ENCODE peak calls at places on chromosomes 1 and 21, in nine cellular contexts. Q, G, H, T, Y, U, Z, V and D are unnamed samples.

GRCh38 chr21:43188712-43189151 is 19.9 kb downstream of the CRYAA start:
- DNase-seq in U (no peak), Z (peak; percentile 61), H (no peak), G (no peak), V (no peak), Q (no peak), Y (peak; percentile 7), T (no peak), D (no peak)

GRCh38 chr1:227391871-227392270 is 73.6 kb upstream of the CDC42BPA start:
- DNase-seq in Y (no peak), Z (no peak), V (no peak), G (no peak), T (no peak), Q (no peak), U (no peak), H (no peak), D (no peak)

GRCh38 chr1:201344206-201345080 is 33.0 kb downstream of the TNNT2 start:
- DNase-seq in V (no peak), Z (no peak), G (no peak), Q (no peak), Y (no peak), H (no peak), T (no peak), U (no peak), D (no peak)

GRCh38 chr1:224856973-224857372 is 72.5 kb upstream of the DNAH14 start:
- DNase-seq in Y (no peak), Q (no peak), Z (no peak), T (no peak), G (no peak), H (no peak), V (no peak), U (no peak), D (no peak)

GRCh38 chr21:28393279-28393678 is 599.4 kb downstream of the LTN1 start:
- DNase-seq in G (no peak), Z (no peak), T (no peak), U (no peak), Q (no peak), V (no peak), H (no peak), Y (peak; percentile 88), D (peak; percentile 14)

GRCh38 chr21:32412162-32412997 is at the start of gene EVA1C:
- DNase-seq in Y (peak; percentile 62), U (peak; percentile 63), V (peak; percentile 73), Q (peak; percentile 44), T (peak; percentile 77), H (peak; percentile 76), Z (peak; percentile 38), G (no peak), D (peak; percentile 86)

GRCh38 chr1:31239653-31240241 is at the start of gene NKAIN1:
- DNase-seq in Q (no peak), H (peak; percentile 49), Z (peak; percentile 10), T (peak; percentile 33), V (no peak), U (peak; percentile 91), G (peak; percentile 38), Y (peak; percentile 42), D (peak; percentile 27)

GRCh38 chr1:194045416-194045815 is 859.0 kb upstream of the B3GALT2 start:
- DNase-seq in U (no peak), Z (no peak), G (peak; percentile 24), Q (no peak), V (no peak), H (peak; percentile 61), T (peak; percentile 85), Y (no peak), D (no peak)

GRCh38 chr1:98653186-98653585 is 8.3 kb upstream of the SNX7 start:
- DNase-seq in U (no peak), H (no peak), Q (no peak), Y (no peak), T (no peak), Z (no peak), V (no peak), G (no peak), D (no peak)

GRCh38 chr1:17139637-17140036 is 20.4 kb upstream of the PADI2 start:
- DNase-seq in Z (no peak), Q (no peak), G (no peak), H (no peak), V (no peak), U (no peak), Y (no peak), T (no peak), D (no peak)

GRCh38 chr1:74246266-74246665 is 11.1 kb downstream of the TNNI3K start:
- DNase-seq in Z (no peak), T (no peak), G (no peak), Q (no peak), H (no peak), V (no peak), Y (no peak), U (no peak), D (no peak)

GRCh38 chr1:84960371-84960770 is 36.5 kb downstream of the MCOLN2 start:
- DNase-seq in U (no peak), Q (no peak), Z (no peak), H (peak; percentile 95), Y (no peak), G (peak; percentile 48), T (peak; percentile 94), V (no peak), D (no peak)

GRCh38 chr1:152461544-152461943 is 47.5 kb upstream of the CRNN start:
- DNase-seq in V (peak; percentile 62), Y (peak; percentile 5), G (peak; percentile 29), U (peak; percentile 23), Q (peak; percentile 26), Z (peak; percentile 62), T (peak; percentile 75), H (peak; percentile 82), D (peak; percentile 68)

GRCh38 chr21:42722153-42722552 is 68.7 kb downstream of the PDE9A start:
- DNase-seq in Y (no peak), T (no peak), G (no peak), U (no peak), Q (no peak), H (no peak), V (no peak), Z (no peak), D (no peak)

GRCh38 chr1:3577300-3577699 is 34.0 kb downstream of the MEGF6 start:
- DNase-seq in Z (no peak), H (peak; percentile 93), Y (peak; percentile 32), Q (no peak), U (no peak), V (no peak), T (peak; percentile 82), G (no peak), D (no peak)